ENCODE peak calls at places on chromosomes 3 and 15, in five cellular contexts. O, F, U, K and W are unnamed samples.

GRCh38 chr3:160781429-160781828 is 25.4 kb downstream of the PPM1L start:
- DNase-seq in O (no peak), F (no peak), U (no peak), K (no peak), W (no peak)

GRCh38 chr3:138009476-138010272 is at the start of gene CLDN18:
- DNase-seq in O (no peak), F (no peak), U (no peak), K (no peak), W (no peak)

GRCh38 chr3:11380314-11380713 is 108.1 kb downstream of the ATG7 start:
- DNase-seq in O (no peak), F (no peak), U (no peak), K (no peak), W (no peak)

GRCh38 chr3:98552232-98553020 is 20.6 kb downstream of the GPR15 start:
- DNase-seq in O (no peak), F (no peak), U (no peak), K (no peak), W (no peak)

GRCh38 chr15:64892850-64893403 is 18.8 kb upstream of the ANKDD1A start:
- DNase-seq in O (no peak), F (no peak), U (no peak), K (no peak), W (no peak)

GRCh38 chr15:70757627-70758026 is 5.7 kb downstream of the UACA start:
- DNase-seq in O (no peak), F (no peak), U (no peak), K (no peak), W (no peak)

GRCh38 chr15:79192462-79193036 is 90.0 kb upstream of the ANKRD34C start:
- DNase-seq in O (peak), F (no peak), U (no peak), K (no peak), W (no peak)

GRCh38 chr3:37652851-37653250 is 208.8 kb upstream of the CTDSPL start:
- DNase-seq in O (no peak), F (no peak), U (no peak), K (no peak), W (no peak)

GRCh38 chr3:62260655-62261054 is 112.7 kb downstream of the FEZF2 start:
- DNase-seq in O (no peak), F (no peak), U (no peak), K (no peak), W (no peak)

GRCh38 chr3:192745150-192745549 is 17.8 kb upstream of the FGF12 start:
- DNase-seq in O (no peak), F (no peak), U (no peak), K (no peak), W (no peak)

GRCh38 chr15:49589030-49589429 is 31.6 kb downstream of the FAM227B start:
- DNase-seq in O (no peak), F (no peak), U (no peak), K (no peak), W (no peak)

GRCh38 chr3:179811321-179812095 is 158.7 kb downstream of the USP13 start:
- DNase-seq in O (peak), F (peak), U (peak), K (no peak), W (no peak)

GRCh38 chr3:56702487-56703315 is 19.6 kb upstream of the TASOR start:
- DNase-seq in O (peak), F (peak), U (peak), K (no peak), W (no peak)

GRCh38 chr3:46489875-46490274 is 7.9 kb upstream of the RTP3 start:
- DNase-seq in O (no peak), F (no peak), U (no peak), K (no peak), W (no peak)

GRCh38 chr15:66864086-66864830 is 162.2 kb downstream of the SMAD6 start:
- DNase-seq in O (no peak), F (peak), U (no peak), K (no peak), W (peak)

GRCh38 chr3:69941439-69942176 is 57.9 kb upstream of the SAMMSON start:
- DNase-seq in O (no peak), F (no peak), U (no peak), K (no peak), W (no peak)

GRCh38 chr3:53081318-53081717 is 35.4 kb upstream of the SFMBT1 start:
- DNase-seq in O (no peak), F (no peak), U (no peak), K (no peak), W (no peak)